ENCODE peak calls at places on chromosomes 12 and 14, in seven cellular contexts. C is nucleus accumbens; J is C1 segment of cervical spinal cord; F is left colon; B is amniotic stem cell; P is progenitor cell of endocrine pancreas; M is stimulated activated naive B cell treated with anti-CD40 and anti-IgM and Interleukin-4, amounts not matched to agents 10 μg/mL and 1 μg/mL and 100 μg/mL, for 72 hours. G is an unnamed sample.

GRCh38 chr12:34602213-34602940 is 580.1 kb downstream of the ALG10 start:
- DNase-seq in C (no peak), J (no peak), F (no peak), B (no peak), P (peak), M (no peak), G (no peak)

GRCh38 chr12:38124247-38125012 is 192.1 kb upstream of the ALG10B start:
- DNase-seq in C (no peak), J (no peak), F (no peak), B (no peak), P (no peak), M (no peak), G (no peak)

GRCh38 chr12:120474092-120474960 is 4.8 kb upstream of the SRSF9 start:
- DNase-seq in C (no peak), J (no peak), F (no peak), B (peak), P (no peak), M (peak), G (no peak)

GRCh38 chr12:67625004-67625403 is 23.5 kb upstream of the DYRK2 start:
- DNase-seq in C (no peak), J (no peak), F (no peak), B (no peak), P (no peak), M (no peak), G (no peak)

GRCh38 chr14:38721822-38722431 is 381.1 kb downstream of the SEC23A start:
- DNase-seq in C (no peak), J (peak), F (no peak), B (no peak), P (peak), M (peak), G (peak)

GRCh38 chr14:61452452-61452851 is 131.1 kb downstream of the PRKCH start:
- DNase-seq in C (no peak), J (no peak), F (no peak), B (no peak), P (no peak), M (no peak), G (no peak)

GRCh38 chr12:106814649-106815048 is 40.2 kb downstream of the RIC8B start:
- DNase-seq in C (no peak), J (no peak), F (no peak), B (no peak), P (no peak), M (no peak), G (no peak)

GRCh38 chr14:59018978-59019377 is 169.5 kb upstream of the DAAM1 start:
- DNase-seq in C (no peak), J (no peak), F (no peak), B (no peak), P (no peak), M (no peak), G (no peak)

GRCh38 chr14:50875359-50876090 is 3.7 kb downstream of the ABHD12B start:
- DNase-seq in C (no peak), J (no peak), F (no peak), B (no peak), P (no peak), M (peak), G (no peak)

GRCh38 chr12:22529281-22530060 is 14.9 kb downstream of the C2CD5 start:
- DNase-seq in C (no peak), J (no peak), F (no peak), B (peak), P (no peak), M (no peak), G (no peak)